ENCODE peak calls at places on chromosomes 11 and 22, in eight cellular contexts. G, S, Q, W, Z, K, J and C are unnamed samples.
A peak's percentile ranks its signal among the peaks of the same experiment; 100 is the strongest.

GRCh38 chr11:79440451-79441158 is at the start of gene TENM4:
- DNase-seq in G (peak; percentile 76), Z (peak; percentile 86), K (peak; percentile 48), W (no peak), S (no peak), Q (no peak), J (no peak), C (peak; percentile 19)

GRCh38 chr11:104946907-104947306 is 21.5 kb downstream of the CASP4 start:
- DNase-seq in Z (no peak), J (peak; percentile 54), S (no peak), K (no peak), Q (no peak), G (no peak), W (peak; percentile 50), C (no peak)

GRCh38 chr11:72295471-72295870 is 51.5 kb upstream of the PHOX2A start:
- DNase-seq in K (no peak), W (no peak), Q (no peak), Z (no peak), G (no peak), J (no peak), S (no peak), C (no peak)

GRCh38 chr11:2719831-2720603 is 20.2 kb upstream of the KCNQ1OT1 start:
- DNase-seq in S (no peak), W (no peak), Q (no peak), J (no peak), Z (no peak), G (peak; percentile 37), K (no peak), C (no peak)

GRCh38 chr22:43481528-43482309 is 69.9 kb downstream of the MPPED1 start:
- DNase-seq in K (no peak), W (no peak), G (no peak), J (peak; percentile 35), S (no peak), Q (no peak), Z (no peak), C (no peak)

GRCh38 chr11:124747406-124748099 is 4.5 kb downstream of the VSIG2 start:
- DNase-seq in K (no peak), Q (no peak), J (no peak), W (no peak), G (no peak), Z (no peak), S (no peak), C (no peak)

GRCh38 chr11:77154381-77155081 is 26.5 kb downstream of the MYO7A start:
- DNase-seq in Z (no peak), W (no peak), J (no peak), G (peak; percentile 74), S (no peak), K (no peak), Q (no peak), C (no peak)

GRCh38 chr22:24996420-24996952 is 44.0 kb downstream of the KIAA1671 start:
- DNase-seq in W (no peak), K (no peak), J (no peak), Z (peak; percentile 44), Q (no peak), G (no peak), S (no peak), C (no peak)

GRCh38 chr11:71342951-71343827 is 90.8 kb upstream of the SHANK2 start:
- DNase-seq in J (no peak), G (peak; percentile 28), Q (peak; percentile 67), Z (peak; percentile 74), K (peak; percentile 62), W (no peak), S (no peak), C (no peak)

GRCh38 chr22:42279425-42280020 is 9.1 kb upstream of the TCF20 start:
- DNase-seq in Z (no peak), G (peak; percentile 23), Q (no peak), J (no peak), K (no peak), W (no peak), S (no peak), C (no peak)

GRCh38 chr11:2257023-2257700 is 13.2 kb downstream of the ASCL2 start:
- DNase-seq in K (no peak), Q (no peak), Z (no peak), J (no peak), W (no peak), G (peak; percentile 48), S (no peak), C (no peak)

GRCh38 chr11:46889251-46889650 is 29.1 kb downstream of the LRP4 start:
- DNase-seq in S (no peak), W (no peak), J (no peak), Z (no peak), Q (no peak), K (no peak), G (no peak), C (no peak)

GRCh38 chr11:126140106-126140931 is 71.1 kb downstream of the RPUSD4 start:
- DNase-seq in K (no peak), G (no peak), J (no peak), Z (no peak), W (no peak), Q (no peak), S (no peak), C (no peak)

GRCh38 chr22:39514373-39514973 is 5.9 kb upstream of the ATF4 start:
- DNase-seq in S (no peak), Z (peak; percentile 47), W (peak; percentile 36), K (no peak), G (no peak), Q (no peak), J (no peak), C (no peak)

GRCh38 chr11:128511712-128512111 is 75.6 kb downstream of the ETS1 start:
- DNase-seq in J (peak; percentile 0), W (no peak), Z (no peak), Q (no peak), K (no peak), G (no peak), S (no peak), C (no peak)

GRCh38 chr11:30196400-30197206 is 34.2 kb upstream of the FSHB start:
- DNase-seq in Z (peak; percentile 37), J (no peak), K (peak; percentile 32), S (no peak), Q (peak; percentile 27), G (no peak), W (peak; percentile 2), C (no peak)

GRCh38 chr11:823441-824291 is 4.1 kb upstream of the CRACR2B start:
- DNase-seq in Z (no peak), Q (no peak), S (no peak), W (no peak), J (no peak), K (no peak), G (no peak), C (no peak)

GRCh38 chr11:825366-826231 is 2.1 kb upstream of the CRACR2B start:
- DNase-seq in K (peak; percentile 85), G (no peak), J (no peak), Z (no peak), Q (no peak), W (no peak), S (no peak), C (no peak)

GRCh38 chr11:826836-827145 is 928 bp upstream of the CRACR2B start:
- DNase-seq in J (no peak), Z (no peak), S (no peak), Q (peak; percentile 46), W (no peak), G (no peak), K (no peak), C (no peak)

GRCh38 chr11:824942-825341 is 2.8 kb upstream of the CRACR2B start:
- DNase-seq in Q (no peak), G (no peak), W (no peak), S (no peak), Z (no peak), K (peak; percentile 90), J (no peak), C (no peak)

DNA sequence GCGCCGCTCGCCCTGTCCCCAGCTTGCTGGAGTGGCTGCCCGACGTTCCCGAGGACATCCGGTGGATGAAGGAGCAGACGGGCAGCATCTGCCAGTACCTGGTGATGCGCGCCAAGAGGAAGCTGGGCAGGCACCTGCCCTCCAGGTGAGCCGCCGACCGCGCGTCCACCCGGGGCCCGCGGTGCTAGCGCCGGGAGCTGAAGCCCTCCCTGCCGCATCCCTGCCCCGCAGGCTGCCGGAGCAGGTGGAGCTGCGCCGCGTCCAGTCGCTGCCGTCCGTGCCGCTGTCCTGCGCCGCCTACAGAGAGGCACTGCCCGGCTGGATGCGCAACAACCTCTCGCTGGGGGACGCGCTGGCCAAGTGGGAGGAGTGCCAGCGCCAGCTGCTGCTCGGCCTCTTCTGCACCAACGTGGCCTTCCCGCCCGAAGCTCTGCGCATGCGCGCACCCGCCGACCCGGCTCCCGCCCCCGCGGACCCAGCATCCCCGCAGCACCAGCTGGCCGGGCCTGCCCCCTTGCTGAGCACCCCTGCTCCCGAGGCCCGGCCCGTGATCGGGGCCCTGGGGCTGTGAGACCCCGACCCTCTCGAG is 3.3 kb upstream of the CRACR2B start:
- DNase-seq in Q (no peak), S (no peak), G (peak; percentile 83), W (no peak), J (no peak), Z (no peak), K (peak; percentile 87), C (no peak)
- H3K4me1 ChIP-seq in Q (peaks cover 92% of the 10 kb centered on the region), S (peaks cover 42% of the 10 kb centered on the region), G (peaks cover 47% of the 10 kb centered on the region), W (peaks cover 39% of the 10 kb centered on the region), J (peaks cover 17% of the 10 kb centered on the region), Z (peaks cover 14% of the 10 kb centered on the region), K (peaks cover 40% of the 10 kb centered on the region), C (peaks cover 26% of the 10 kb centered on the region)

GRCh38 chr22:31044262-31044861 is 36.8 kb upstream of the SMTN start:
- DNase-seq in J (no peak), K (peak; percentile 38), Q (no peak), W (no peak), S (no peak), Z (no peak), G (peak; percentile 68), C (no peak)
- H3K4me3 ChIP-seq in J (no peak overlapping the region), K (no peak overlapping the region), Q (no peak overlapping the region), W (no peak overlapping the region), S (no peak overlapping the region), Z (no peak overlapping the region), G (no peak overlapping the region), C (no peak overlapping the region)

DNA sequence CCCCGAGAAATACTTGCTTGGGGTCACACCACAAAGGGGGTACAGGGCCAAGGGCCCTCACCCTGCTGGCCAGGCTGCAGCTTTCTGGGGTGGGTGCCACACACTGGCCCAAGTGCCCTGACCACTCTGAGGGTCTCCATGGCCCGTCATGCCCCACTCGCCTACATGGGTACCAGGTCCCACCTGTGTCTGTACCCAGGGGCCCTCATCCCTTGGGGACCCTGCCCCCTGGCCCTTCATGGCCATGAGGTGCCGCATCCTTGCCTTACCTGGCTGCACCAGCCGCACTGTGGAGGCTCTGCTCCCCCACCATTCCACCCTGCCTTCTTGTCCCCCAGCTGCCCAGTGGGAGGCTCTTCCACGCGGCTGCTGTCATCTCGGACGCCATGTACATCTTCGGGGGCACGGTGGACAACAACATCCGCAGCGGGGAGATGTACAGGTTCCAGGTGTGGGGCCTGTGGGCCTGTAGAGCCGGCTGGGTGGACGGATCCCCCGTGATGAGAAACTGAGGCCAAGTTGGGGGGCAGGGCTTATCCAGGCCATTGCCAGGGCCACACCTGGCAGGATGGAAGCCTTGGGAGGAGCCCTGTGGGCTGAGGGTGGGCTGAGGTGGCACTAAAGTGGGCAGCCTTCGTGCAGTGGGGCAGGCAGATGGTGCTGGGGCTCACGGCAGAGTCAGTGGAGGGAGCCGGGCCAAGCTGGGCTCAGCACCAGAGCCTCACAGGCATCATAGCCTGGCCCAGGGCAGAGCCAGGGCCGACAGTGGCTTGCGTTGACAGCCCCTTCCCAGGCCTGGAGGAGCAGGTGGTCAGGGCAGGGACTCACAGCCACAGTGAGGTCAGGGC is 9.2 kb downstream of the THAP7 start:
- DNase-seq in G (no peak), Q (no peak), K (no peak), S (no peak), Z (no peak), W (no peak), J (no peak), C (no peak)
- H3K36me3 ChIP-seq in G (peaks cover 92% of the 10 kb centered on the region), Q (peaks cover 95% of the 10 kb centered on the region), K (no peaks in the 10 kb centered on the region), S (peaks cover 16% of the 10 kb centered on the region), Z (peaks cover 5% of the 10 kb centered on the region), W (peaks cover 18% of the 10 kb centered on the region), J (no peaks in the 10 kb centered on the region), C (peaks cover 69% of the 10 kb centered on the region)

GRCh38 chr22:29083576-29084566 is 11.0 kb downstream of the KREMEN1 start:
- DNase-seq in Q (no peak), J (no peak), S (no peak), G (no peak), W (no peak), K (no peak), Z (no peak), C (no peak)
- H3K4me1 ChIP-seq in Q (peaks cover 1% of the 10 kb centered on the region), J (no peaks in the 10 kb centered on the region), S (no peaks in the 10 kb centered on the region), G (peaks cover 5% of the 10 kb centered on the region), W (no peaks in the 10 kb centered on the region), K (no peaks in the 10 kb centered on the region), Z (peaks cover 7% of the 10 kb centered on the region), C (peaks cover 12% of the 10 kb centered on the region)